ENCODE peak calls at places on chromosomes 6 and 20, in nine cellular contexts. U is colonic mucosa; M is activated T-helper 1 cell treated with anti-CD3 and anti-CD28 coated beads, Interleukin-12 subunit alpha, Interleukin-12 subunit beta, Interleukin-2, Interleukin-4 antibody, amounts not matched to agents 30 ng/mL and 10 ng/mL and 1 ng/mL, durations not matched to agents 14 hours and 24 hours and 36 hours; P is GM12865; X is iPS-NIHi11; Q is AG08396; E is lung microvascular endothelial cell; B is HepG2; F is adrenal gland. R is an unnamed sample.

GRCh38 chr6:139323511-139324445 is 32.0 kb upstream of the TXLNB start:
- DNase-seq in U (peak), M (peak), P (peak), X (peak), Q (peak), E (peak), B (peak), F (peak), R (no peak)

GRCh38 chr20:43914697-43915208 is at the start of gene TOX2:
- DNase-seq in U (peak), M (peak), P (peak), X (peak), Q (peak), E (peak), B (no peak), F (peak), R (peak)

GRCh38 chr6:42021847-42022754 is 28.2 kb upstream of the TAF8 start:
- DNase-seq in U (no peak), M (peak), P (peak), X (no peak), Q (no peak), E (no peak), B (no peak), F (peak), R (no peak)

GRCh38 chr20:42082611-42083010 is 464.4 kb upstream of the CHD6 start:
- DNase-seq in U (peak), M (no peak), P (no peak), X (no peak), Q (no peak), E (no peak), B (no peak), F (peak), R (no peak)

GRCh38 chr6:20141931-20142330 is 70.3 kb downstream of the MBOAT1 start:
- DNase-seq in U (no peak), M (no peak), P (no peak), X (no peak), Q (no peak), E (no peak), B (no peak), F (no peak), R (no peak)

GRCh38 chr6:20213271-20213798 is 1.1 kb upstream of the MBOAT1 start:
- DNase-seq in U (no peak), M (no peak), P (no peak), X (no peak), Q (no peak), E (no peak), B (no peak), F (no peak), R (no peak)

GRCh38 chr6:38058022-38058421 is 238.5 kb downstream of the ZFAND3 start:
- DNase-seq in U (no peak), M (no peak), P (peak), X (no peak), Q (peak), E (peak), B (peak), F (no peak), R (peak)

GRCh38 chr20:19661717-19662637 is 96.1 kb upstream of the RIN2 start:
- DNase-seq in U (peak), M (peak), P (peak), X (peak), Q (peak), E (peak), B (peak), F (peak), R (peak)

GRCh38 chr6:47440722-47441121 is 36.9 kb upstream of the CD2AP start:
- DNase-seq in U (no peak), M (no peak), P (peak), X (no peak), Q (no peak), E (no peak), B (no peak), F (no peak), R (no peak)

GRCh38 chr6:43186706-43187105 is 4.7 kb downstream of the CUL9 start:
- DNase-seq in U (no peak), M (no peak), P (no peak), X (no peak), Q (no peak), E (no peak), B (no peak), F (no peak), R (no peak)

GRCh38 chr20:40251284-40251932 is 437.6 kb downstream of the MAFB start:
- DNase-seq in U (peak), M (no peak), P (peak), X (peak), Q (peak), E (peak), B (peak), F (peak), R (peak)

GRCh38 chr6:125154184-125155135 is 887 bp downstream of the TPD52L1 start:
- DNase-seq in U (peak), M (no peak), P (peak), X (peak), Q (peak), E (no peak), B (peak), F (peak), R (peak)

GRCh38 chr20:53287357-53288042 is 306.1 kb downstream of the ZNF217 start:
- DNase-seq in U (no peak), M (no peak), P (peak), X (no peak), Q (no peak), E (no peak), B (no peak), F (no peak), R (no peak)